ENCODE peak calls at places on chromosomes 4 and X, in five cellular contexts. K is cardiac muscle cell, P is dorsolateral prefrontal cortex, F is heart right ventricle, V is pancreas. E is an unnamed sample.

GRCh38 chr4:3121110-3121509 is 46.6 kb downstream of the HTT start:
- DNase-seq in K (no peak), P (no peak), F (no peak), V (no peak), E (no peak)

GRCh38 chrX:15299945-15300851 is 15.2 kb downstream of the ASB11 start:
- DNase-seq in K (peak), P (no peak), F (no peak), V (no peak), E (peak)

GRCh38 chr4:20486433-20486832 is 213.8 kb upstream of the PACRGL start:
- DNase-seq in K (no peak), P (no peak), F (no peak), V (no peak), E (no peak)

GRCh38 chr4:78293348-78293747 is 236.2 kb downstream of the FRAS1 start:
- DNase-seq in K (peak), P (no peak), F (no peak), V (no peak), E (no peak)

GRCh38 chrX:152833378-152833777 is 2.5 kb downstream of the NSDHL start:
- DNase-seq in K (no peak), P (no peak), F (no peak), V (no peak), E (peak)

GRCh38 chr4:119623025-119623424 is 5.6 kb downstream of the PDE5A start:
- DNase-seq in K (peak), P (no peak), F (no peak), V (no peak), E (no peak)

GRCh38 chr4:142282870-142283431 is 563.1 kb downstream of the INPP4B start:
- DNase-seq in K (peak), P (no peak), F (no peak), V (no peak), E (peak)

GRCh38 chrX:23736030-23736429 is 7.0 kb downstream of the ACOT9 start:
- DNase-seq in K (no peak), P (no peak), F (no peak), V (no peak), E (no peak)

GRCh38 chrX:65697173-65697572 is 29.7 kb downstream of the MSN start:
- DNase-seq in K (peak), P (no peak), F (no peak), V (no peak), E (no peak)

GRCh38 chr4:111994392-111994791 is 150.9 kb upstream of the FAM241A start:
- DNase-seq in K (no peak), P (no peak), F (no peak), V (no peak), E (no peak)

GRCh38 chr4:59570850-59571476 is 1629.2 kb upstream of the ADGRL3 start:
- DNase-seq in K (no peak), P (no peak), F (no peak), V (no peak), E (no peak)

GRCh38 chr4:37745946-37746345 is 59.8 kb upstream of the RELL1 start:
- DNase-seq in K (no peak), P (no peak), F (no peak), V (no peak), E (no peak)

GRCh38 chrX:15594371-15594770 is 6.4 kb downstream of the ACE2 start:
- DNase-seq in K (no peak), P (no peak), F (no peak), V (no peak), E (peak)

GRCh38 chr4:84499065-84499982 is at the start of gene NKX6-1:
- DNase-seq in K (peak), P (no peak), F (peak), V (peak), E (peak)

GRCh38 chr4:25535278-25535677 is 120.4 kb upstream of the SLC34A2 start:
- DNase-seq in K (peak), P (no peak), F (no peak), V (no peak), E (no peak)

GRCh38 chrX:135185795-135186443 is 14.7 kb upstream of the CT55 start:
- DNase-seq in K (peak), P (no peak), F (no peak), V (no peak), E (peak)

GRCh38 chrX:114889454-114889853 is 128.0 kb downstream of the IL13RA2 start:
- DNase-seq in K (no peak), P (no peak), F (no peak), V (no peak), E (no peak)

GRCh38 chr4:161936625-161937133 is 227.1 kb downstream of the FSTL5 start:
- DNase-seq in K (peak), P (no peak), F (no peak), V (no peak), E (no peak)

GRCh38 chr4:149755969-149756368 is 59.7 kb downstream of the IQCM start:
- DNase-seq in K (no peak), P (no peak), F (no peak), V (no peak), E (no peak)

GRCh38 chr4:2977116-2978097 is 14.0 kb downstream of the GRK4 start:
- DNase-seq in K (peak), P (peak), F (no peak), V (no peak), E (peak)

GRCh38 chr4:123505077-123505456 is 108.5 kb downstream of the SPRY1 start:
- DNase-seq in K (peak), P (no peak), F (no peak), V (no peak), E (peak)

GRCh38 chr4:3744232-3744631 is 22.0 kb upstream of the ADRA2C start:
- DNase-seq in K (no peak), P (no peak), F (no peak), V (no peak), E (no peak)

GRCh38 chr4:75633846-75634245 is 3.5 kb upstream of the CDKL2 start:
- DNase-seq in K (peak), P (no peak), F (no peak), V (no peak), E (no peak)

GRCh38 chr4:113645771-113646455 is 115.6 kb downstream of the CAMK2D start:
- DNase-seq in K (peak), P (no peak), F (no peak), V (no peak), E (peak)

GRCh38 chr4:135418353-135418752 is 1216.8 kb upstream of the PABPC4L start:
- DNase-seq in K (peak), P (no peak), F (no peak), V (no peak), E (no peak)

GRCh38 chr4:26132858-26133257 is 188.0 kb upstream of the RBPJ start:
- DNase-seq in K (no peak), P (no peak), F (no peak), V (no peak), E (no peak)

GRCh38 chr4:8260656-8261111 is 8.9 kb upstream of the HTRA3 start:
- DNase-seq in K (peak), P (no peak), F (no peak), V (no peak), E (peak)

GRCh38 chr4:168362025-168362401 is 43.5 kb upstream of the DDX60 start:
- DNase-seq in K (no peak), P (no peak), F (no peak), V (no peak), E (no peak)

GRCh38 chr4:124055896-124056295 is 656.6 kb downstream of the ANKRD50 start:
- DNase-seq in K (no peak), P (no peak), F (no peak), V (no peak), E (no peak)

GRCh38 chrX:71612256-71612655 is 6.1 kb downstream of the CXCR3 start:
- DNase-seq in K (no peak), P (no peak), F (no peak), V (no peak), E (no peak)

GRCh38 chrX:37846934-37847732 is at the start of gene DYNLT3:
- DNase-seq in K (peak), P (peak), F (peak), V (peak), E (peak)
- H3K27ac ChIP-seq in K (no peak), P (peak), F (peak), V (no peak), E (peak)

DNA sequence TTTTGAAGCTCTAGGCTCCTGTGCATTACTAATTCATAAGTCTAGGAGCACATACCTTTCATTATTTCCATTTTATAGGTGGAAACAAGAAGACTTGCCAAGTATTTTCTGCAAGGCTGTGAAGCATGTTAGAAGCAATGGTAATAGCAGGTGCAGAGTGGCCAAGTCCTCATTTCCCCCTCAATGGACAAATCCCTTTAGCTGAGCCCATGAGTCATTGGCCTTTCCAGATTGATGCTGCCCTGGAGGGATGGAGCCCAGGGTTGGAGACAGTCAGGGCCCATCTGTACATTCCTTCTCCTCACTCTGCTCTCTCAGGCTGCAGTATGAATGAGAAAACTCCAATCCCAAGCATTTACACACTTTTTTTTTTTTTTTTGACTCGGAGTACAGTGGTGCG is 6.6 kb downstream of the MGST2 start:
- DNase-seq in K (no peak), P (no peak), F (no peak), V (no peak), E (no peak)
- H3K4me3 ChIP-seq in K (no peak), P (no peak), F (no peak), V (no peak), E (no peak)

GRCh38 chrX:110041980-110042379 is 39.1 kb downstream of the TMEM164 start:
- DNase-seq in K (no peak), P (no peak), F (no peak), V (no peak), E (no peak)

GRCh38 chrX:110045988-110046387 is 43.1 kb downstream of the TMEM164 start:
- DNase-seq in K (no peak), P (no peak), F (no peak), V (no peak), E (peak)

GRCh38 chrX:110045421-110045820 is 42.5 kb downstream of the TMEM164 start:
- DNase-seq in K (no peak), P (no peak), F (no peak), V (no peak), E (no peak)

GRCh38 chrX:110044531-110045249 is 41.8 kb downstream of the TMEM164 start:
- DNase-seq in K (no peak), P (no peak), F (no peak), V (no peak), E (no peak)

DNA sequence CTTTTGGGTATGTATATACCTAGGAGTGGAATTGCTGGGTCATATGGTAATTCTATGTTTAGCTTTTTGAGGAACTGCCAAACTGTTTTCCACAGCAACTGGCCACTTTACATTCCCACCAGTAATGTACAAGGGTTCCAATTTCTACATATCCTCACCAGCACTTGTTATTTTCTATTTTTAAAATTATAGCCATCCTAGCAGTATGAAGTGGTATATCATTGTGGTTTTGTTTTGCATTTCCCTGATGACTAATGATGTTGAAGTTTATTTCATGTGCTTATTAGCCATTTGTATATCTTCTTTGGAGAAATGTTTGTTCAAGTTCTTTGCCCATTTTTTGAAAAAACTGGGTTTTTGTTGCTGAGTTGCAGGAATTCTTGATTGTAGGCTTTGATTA is 39.6 kb downstream of the TMEM164 start:
- DNase-seq in K (no peak), P (no peak), F (no peak), V (no peak), E (no peak)
- H3K27ac ChIP-seq in K (no peak), P (no peak), F (no peak), V (no peak), E (no peak)

GRCh38 chr4:108370291-108370690 is 201.6 kb upstream of the LEF1 start:
- DNase-seq in K (no peak), P (no peak), F (no peak), V (no peak), E (no peak)
- H3K4me3 ChIP-seq in K (no peak), P (no peak), F (no peak), V (no peak), E (no peak)

GRCh38 chr4:6752486-6752829 is 30.1 kb upstream of the KIAA0232 start:
- DNase-seq in K (no peak), P (no peak), F (no peak), V (no peak), E (no peak)
- H3K27ac ChIP-seq in K (no peak), P (peak), F (no peak), V (no peak), E (no peak)

GRCh38 chrX:330726-331144 is 12.1 kb upstream of the GTPBP6 start:
- DNase-seq in K (no peak), P (peak), F (no peak), V (peak), E (no peak)

GRCh38 chrX:323721-324628 is 5.4 kb upstream of the GTPBP6 start:
- DNase-seq in K (peak), P (peak), F (no peak), V (peak), E (peak)

GRCh38 chrX:329291-329910 is 10.8 kb upstream of the GTPBP6 start:
- DNase-seq in K (no peak), P (peak), F (no peak), V (no peak), E (no peak)

GRCh38 chrX:331145-331771 is 12.7 kb upstream of the GTPBP6 start:
- DNase-seq in K (peak), P (peak), F (no peak), V (peak), E (peak)

DNA sequence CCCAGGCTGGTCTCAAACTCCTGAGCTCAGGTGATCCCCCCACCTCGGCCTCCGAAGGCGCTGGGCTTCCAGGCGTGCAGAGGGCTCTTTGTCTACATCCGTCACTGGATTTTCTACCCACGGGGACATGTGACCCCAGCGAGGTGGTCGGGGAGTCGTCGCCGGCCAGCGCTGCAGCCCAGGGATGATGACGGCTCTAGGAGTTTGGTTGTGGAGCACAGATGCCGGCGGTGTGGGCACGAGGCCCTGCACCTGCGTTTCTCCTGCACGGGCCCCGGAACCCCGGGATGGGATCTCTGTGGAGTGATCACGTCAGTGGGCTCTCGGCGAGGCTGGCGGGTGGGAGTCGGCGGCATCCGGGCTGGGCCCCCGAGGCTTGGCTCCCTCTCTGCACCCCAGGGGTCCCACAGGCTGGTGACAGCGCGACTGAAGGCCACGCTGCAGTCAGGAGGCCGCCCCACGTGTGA is 9.1 kb upstream of the GTPBP6 start:
- DNase-seq in K (no peak), P (peak), F (no peak), V (peak), E (no peak)
- H3K4me3 ChIP-seq in K (no peak), P (no peak), F (no peak), V (no peak), E (no peak)

DNA sequence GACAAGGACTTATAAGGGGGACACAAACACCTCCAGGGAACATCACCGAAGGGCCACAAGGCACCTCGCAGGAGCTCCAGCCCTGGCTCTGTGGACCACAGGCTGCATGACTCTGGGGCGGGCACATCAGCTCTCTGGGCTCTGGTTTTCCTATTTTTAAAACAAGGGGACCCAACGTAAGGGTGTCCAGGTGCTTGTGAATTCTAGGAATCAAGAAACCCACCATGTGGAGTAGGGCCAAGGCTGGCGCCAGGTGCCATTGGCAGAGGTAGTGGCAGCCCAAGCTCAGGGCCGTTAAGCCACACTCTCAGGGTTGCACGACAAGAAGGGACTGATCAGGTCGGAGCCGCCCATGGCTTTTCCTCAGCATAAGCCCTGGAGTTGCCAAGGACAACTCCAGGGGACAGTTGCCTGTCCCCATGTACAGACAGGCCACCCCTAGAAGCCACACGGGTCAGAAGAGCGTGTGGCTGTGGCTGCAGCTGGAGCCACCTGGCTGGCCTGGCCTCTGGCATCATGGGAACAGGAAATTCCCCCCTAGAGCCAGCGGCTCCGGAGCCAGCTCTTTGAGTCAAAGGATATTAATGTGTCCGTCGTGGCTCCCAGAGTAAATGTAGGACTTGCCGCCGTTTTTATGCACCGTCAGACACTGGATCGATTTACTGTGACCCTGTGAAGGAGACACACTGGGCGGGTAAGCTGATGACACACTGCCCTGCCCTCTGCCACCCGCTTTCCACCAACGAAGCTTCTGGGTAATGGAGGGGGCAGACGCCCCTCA is 32.5 kb downstream of the WDR1 start:
- DNase-seq in K (no peak), P (peak), F (no peak), V (peak), E (no peak)
- H3K27ac ChIP-seq in K (peak), P (no peak), F (no peak), V (no peak), E (no peak)

DNA sequence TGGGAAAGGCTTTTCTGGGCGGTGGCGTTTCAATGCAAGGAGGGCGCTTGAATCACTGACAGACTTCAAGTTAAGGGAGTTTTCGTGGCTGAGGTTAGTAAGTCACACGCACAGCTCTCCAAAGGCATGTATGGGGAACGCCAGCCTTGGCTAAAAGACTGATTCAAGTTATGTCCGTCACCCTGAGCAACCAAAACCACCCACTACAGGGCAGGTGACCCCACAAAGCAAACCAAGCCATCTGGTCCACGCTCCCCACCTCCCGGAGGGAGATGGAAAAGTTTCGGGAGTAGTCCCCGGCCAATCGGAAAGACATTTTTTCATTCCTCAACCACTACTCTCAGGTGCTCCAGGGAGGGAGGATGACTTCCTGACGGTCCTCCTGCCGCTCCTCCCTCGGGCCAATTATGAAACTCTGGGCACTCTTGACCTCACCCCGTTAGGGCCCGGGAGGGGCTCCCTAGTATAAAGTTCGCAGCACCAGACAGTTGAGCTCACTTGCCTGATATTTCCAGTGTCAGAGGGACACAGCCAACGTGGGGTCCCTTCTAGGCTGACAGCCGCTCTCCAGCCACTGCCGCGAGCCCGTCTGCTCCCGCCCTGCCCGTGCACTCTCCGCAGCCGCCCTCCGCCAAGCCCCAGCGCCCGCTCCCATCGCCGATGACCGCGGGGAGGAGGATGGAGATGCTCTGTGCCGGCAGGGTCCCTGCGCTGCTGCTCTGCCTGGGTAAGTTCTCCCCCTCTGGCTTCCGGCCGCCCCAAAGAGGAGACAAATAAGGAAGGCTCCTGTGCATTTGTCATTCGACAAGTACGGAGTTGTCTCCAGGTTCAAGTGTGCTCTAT is at the start of gene EREG:
- DNase-seq in K (peak), P (no peak), F (peak), V (peak), E (peak)
- H3K4me3 ChIP-seq in K (peak), P (peak), F (peak), V (peak), E (peak)

GRCh38 chr4:148109216-148109615 is 333.0 kb downstream of the NR3C2 start:
- DNase-seq in K (no peak), P (no peak), F (no peak), V (no peak), E (no peak)
- H3K27ac ChIP-seq in K (no peak), P (no peak), F (no peak), V (no peak), E (no peak)

GRCh38 chr4:106614446-106614845 is 245.9 kb upstream of the GIMD1 start:
- DNase-seq in K (no peak), P (no peak), F (no peak), V (no peak), E (no peak)
- H3K4me3 ChIP-seq in K (no peak), P (no peak), F (no peak), V (no peak), E (no peak)

E was measured in hepatocyte.